ENCODE peak calls at places on chromosome 7, in six cellular contexts. U, I, Q, F, J and D are unnamed samples.

GRCh38 chr7:51031216-51031615 is 248.5 kb upstream of the GRB10 start:
- DNase-seq in U (no peak), I (no peak), Q (no peak), F (no peak), J (no peak), D (no peak)

GRCh38 chr7:78052112-78052511 is 253.5 kb downstream of the PHTF2 start:
- DNase-seq in U (no peak), I (peak; percentile 92), Q (no peak), F (no peak), J (no peak), D (no peak)

GRCh38 chr7:118214051-118214832 is 10.3 kb upstream of the ANKRD7 start:
- DNase-seq in U (peak; percentile 63), I (peak; percentile 87), Q (peak; percentile 72), F (peak; percentile 81), J (peak; percentile 79), D (peak; percentile 65)

GRCh38 chr7:7912937-7913336 is 55.7 kb upstream of the GLCCI1 start:
- DNase-seq in U (no peak), I (no peak), Q (no peak), F (no peak), J (no peak), D (no peak)

GRCh38 chr7:7521259-7521658 is 14.4 kb downstream of the COL28A1 start:
- DNase-seq in U (no peak), I (no peak), Q (no peak), F (no peak), J (no peak), D (no peak)

GRCh38 chr7:31073486-31074383 is 21.6 kb downstream of the ADCYAP1R1 start:
- DNase-seq in U (no peak), I (no peak), Q (no peak), F (no peak), J (no peak), D (no peak)

GRCh38 chr7:135362871-135363270 is 129.2 kb downstream of the STRA8 start:
- DNase-seq in U (no peak), I (peak; percentile 70), Q (no peak), F (no peak), J (no peak), D (no peak)

GRCh38 chr7:65966167-65966566 is 15.8 kb downstream of the GUSB start:
- DNase-seq in U (no peak), I (no peak), Q (no peak), F (no peak), J (no peak), D (no peak)

GRCh38 chr7:107036535-107036934 is 8.0 kb upstream of the PRKAR2B start:
- DNase-seq in U (no peak), I (no peak), Q (no peak), F (no peak), J (no peak), D (no peak)

GRCh38 chr7:80412842-80413241 is 99.0 kb downstream of the GNAT3 start:
- DNase-seq in U (no peak), I (no peak), Q (no peak), F (no peak), J (no peak), D (no peak)

GRCh38 chr7:6049780-6050179 is 18.6 kb downstream of the ANKRD61 start:
- DNase-seq in U (no peak), I (no peak), Q (no peak), F (no peak), J (no peak), D (no peak)

GRCh38 chr7:95317966-95318365 is 6.4 kb downstream of the PON1 start:
- DNase-seq in U (no peak), I (no peak), Q (no peak), F (no peak), J (no peak), D (no peak)

GRCh38 chr7:137626469-137627067 is 220.2 kb downstream of the DGKI start:
- DNase-seq in U (no peak), I (peak; percentile 83), Q (no peak), F (peak; percentile 48), J (no peak), D (peak; percentile 62)

GRCh38 chr7:80263321-80263720 is 128.7 kb downstream of the GNAI1 start:
- DNase-seq in U (no peak), I (peak; percentile 4), Q (no peak), F (no peak), J (no peak), D (no peak)

GRCh38 chr7:97011536-97012292 is 6.4 kb downstream of the DLX6 start:
- DNase-seq in U (no peak), I (peak; percentile 1), Q (no peak), F (no peak), J (no peak), D (no peak)

GRCh38 chr7:106070201-106070551 is 41.9 kb downstream of the SYPL1 start:
- DNase-seq in U (no peak), I (no peak), Q (no peak), F (peak; percentile 79), J (no peak), D (no peak)

GRCh38 chr7:108057951-108058391 is 55.0 kb upstream of the LAMB1 start:
- DNase-seq in U (no peak), I (no peak), Q (no peak), F (no peak), J (no peak), D (no peak)

GRCh38 chr7:129635300-129636029 is 23.9 kb downstream of the NRF1 start:
- DNase-seq in U (peak; percentile 64), I (peak; percentile 89), Q (peak; percentile 55), F (peak; percentile 62), J (peak; percentile 25), D (peak; percentile 71)

GRCh38 chr7:121447939-121448338 is 51.8 kb upstream of the FAM3C start:
- DNase-seq in U (no peak), I (no peak), Q (no peak), F (no peak), J (no peak), D (no peak)

GRCh38 chr7:130935564-130936157 is 201.7 kb upstream of the KLF14 start:
- DNase-seq in U (no peak), I (no peak), Q (no peak), F (no peak), J (no peak), D (no peak)

GRCh38 chr7:47405286-47405904 is 176.5 kb downstream of the TNS3 start:
- DNase-seq in U (no peak), I (no peak), Q (no peak), F (no peak), J (no peak), D (no peak)

GRCh38 chr7:55518836-55519235 is 53.5 kb downstream of the VOPP1 start:
- DNase-seq in U (no peak), I (no peak), Q (no peak), F (no peak), J (no peak), D (no peak)
- H3K4me1 ChIP-seq in U (peaks cover 34% of the 10 kb centered on the region), I (peaks cover 31% of the 10 kb centered on the region), Q (no peaks in the 10 kb centered on the region), F (no peaks in the 10 kb centered on the region), J (peaks cover 33% of the 10 kb centered on the region), D (peaks cover 13% of the 10 kb centered on the region)

GRCh38 chr7:1254281-1255082 is 21.8 kb downstream of the UNCX start:
- DNase-seq in U (no peak), I (no peak), Q (no peak), F (no peak), J (no peak), D (no peak)
- H3K4me3 ChIP-seq in U (no peak overlapping the region), I (no peak overlapping the region), Q (no peak overlapping the region), F (no peak overlapping the region), J (no peak overlapping the region), D (no peak overlapping the region)

GRCh38 chr7:40742270-40742669 is 607.5 kb downstream of the SUGCT start:
- DNase-seq in U (no peak), I (no peak), Q (no peak), F (no peak), J (no peak), D (no peak)

GRCh38 chr7:40733578-40733977 is 598.8 kb downstream of the SUGCT start:
- DNase-seq in U (no peak), I (no peak), Q (no peak), F (peak; percentile 40), J (no peak), D (no peak)

GRCh38 chr7:40739257-40739656 is 604.5 kb downstream of the SUGCT start:
- DNase-seq in U (no peak), I (no peak), Q (no peak), F (no peak), J (no peak), D (no peak)
- H3K27ac ChIP-seq in U (no peak overlapping the region), I (no peak overlapping the region), Q (no peak overlapping the region), F (no peak overlapping the region), J (no peak overlapping the region), D (no peak overlapping the region)

DNA sequence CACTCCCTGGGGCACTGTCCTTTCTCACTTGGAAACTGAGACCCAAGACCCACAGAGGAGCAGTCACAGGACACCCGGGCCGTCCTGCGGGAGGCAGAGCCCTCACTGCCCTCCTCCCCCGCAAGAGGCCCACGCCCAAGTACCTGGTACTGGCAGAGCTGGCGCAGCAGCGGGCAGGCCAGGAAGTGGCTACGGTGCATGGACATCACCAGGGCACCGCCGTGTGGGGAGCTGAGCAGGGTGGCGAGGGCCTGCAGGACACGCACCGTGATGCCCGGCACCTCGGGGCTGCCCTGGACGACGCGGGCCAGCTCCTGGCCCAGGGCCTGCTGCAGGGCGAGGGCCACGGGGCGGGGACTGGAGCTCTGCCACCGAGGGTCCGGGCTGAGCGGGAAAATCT is 20.0 kb upstream of the MICALL2 start:
- DNase-seq in U (no peak), I (no peak), Q (no peak), F (no peak), J (no peak), D (no peak)
- H3K4me1 ChIP-seq in U (no peaks in the 10 kb centered on the region), I (no peaks in the 10 kb centered on the region), Q (peaks cover 2% of the 10 kb centered on the region), F (no peaks in the 10 kb centered on the region), J (peaks cover 4% of the 10 kb centered on the region), D (peaks cover 8% of the 10 kb centered on the region)

GRCh38 chr7:151251926-151252835 is 3.7 kb upstream of the SMARCD3 start:
- DNase-seq in U (peak; percentile 69), I (peak; percentile 79), Q (no peak), F (peak; percentile 43), J (peak; percentile 83), D (peak; percentile 73)
- H3K4me3 ChIP-seq in U (peak overlapping the region; percentile 71), I (peak overlapping the region; percentile 94), Q (no peak overlapping the region), F (peak overlapping the region; percentile 52), J (peak overlapping the region; percentile 30), D (peak overlapping the region; percentile 53)

GRCh38 chr7:138892016-138892630 is 89.1 kb downstream of the KIAA1549 start:
- DNase-seq in U (no peak), I (no peak), Q (no peak), F (no peak), J (no peak), D (peak; percentile 4)

GRCh38 chr7:138891446-138891810 is 89.8 kb downstream of the KIAA1549 start:
- DNase-seq in U (no peak), I (no peak), Q (no peak), F (no peak), J (no peak), D (no peak)

GRCh38 chr7:138890467-138890781 is 90.8 kb downstream of the KIAA1549 start:
- DNase-seq in U (no peak), I (no peak), Q (no peak), F (no peak), J (no peak), D (no peak)

GRCh38 chr7:138889982-138890381 is 91.2 kb downstream of the KIAA1549 start:
- DNase-seq in U (no peak), I (no peak), Q (no peak), F (no peak), J (no peak), D (no peak)

GRCh38 chr7:138890782-138891445 is 90.3 kb downstream of the KIAA1549 start:
- DNase-seq in U (no peak), I (no peak), Q (no peak), F (peak; percentile 92), J (no peak), D (peak; percentile 73)
- H3K27ac ChIP-seq in U (no peak overlapping the region), I (no peak overlapping the region), Q (no peak overlapping the region), F (peak overlapping the region; percentile 78), J (no peak overlapping the region), D (peak overlapping the region; percentile 66)